ENCODE peak calls at places on chromosome 4, in four cellular contexts. A, E, F and G are unnamed samples.

GRCh38 chr4:150302553-150302952 is 224.3 kb downstream of the DCLK2 start:
- DNase-seq in A (peak; percentile 58), E (no peak), F (peak; percentile 90), G (no peak)

GRCh38 chr4:168560184-168560834 is 63.5 kb downstream of the PALLD start:
- DNase-seq in A (peak; percentile 6), E (no peak), F (peak; percentile 34), G (peak; percentile 26)

GRCh38 chr4:144338834-144339233 is 198.3 kb upstream of the GYPA start:
- DNase-seq in A (peak; percentile 2), E (no peak), F (no peak), G (no peak)

GRCh38 chr4:8559011-8559410 is 21.2 kb upstream of the GPR78 start:
- DNase-seq in A (no peak), E (no peak), F (no peak), G (no peak)

GRCh38 chr4:173766231-173766630 is 236.2 kb upstream of the HAND2 start:
- DNase-seq in A (no peak), E (no peak), F (no peak), G (no peak)

GRCh38 chr4:2436301-2436700 is 17.5 kb downstream of the CFAP99 start:
- DNase-seq in A (no peak), E (no peak), F (peak; percentile 47), G (no peak)

GRCh38 chr4:26520728-26521442 is 30.6 kb upstream of the CCKAR start:
- DNase-seq in A (no peak), E (no peak), F (no peak), G (no peak)

GRCh38 chr4:128812360-128812958 is 3.0 kb downstream of the JADE1 start:
- DNase-seq in A (peak; percentile 34), E (peak; percentile 61), F (peak; percentile 67), G (no peak)

GRCh38 chr4:117134386-117134785 is 49.0 kb upstream of the TRAM1L1 start:
- DNase-seq in A (peak; percentile 41), E (peak; percentile 17), F (peak; percentile 55), G (peak; percentile 36)